ENCODE peak calls at places on chromosomes 16 and 17, in six cellular contexts. F is HCT116; A is thoracic aorta; Q is heart right ventricle; M is CD4-positive, alpha-beta memory T cell; P is A549. N is an unnamed sample. For H3K9me3, the result is how much of the 10 kb centered on the place peaks cover.

GRCh38 chr16:85220125-85220839 is 108.0 kb upstream of the CIBAR2 start:
- DNase-seq in A (no peak), F (no peak), P (no peak), M (no peak), Q (peak), N (no peak)

GRCh38 chr17:72185571-72185970 is 64.8 kb downstream of the SOX9 start:
- DNase-seq in P (no peak), M (no peak), F (no peak), A (no peak), Q (peak), N (no peak)

GRCh38 chr17:45147581-45148182 is 593 bp upstream of the HEXIM1 start:
- DNase-seq in A (no peak), M (peak), P (peak), Q (peak), F (peak), N (peak)

GRCh38 chr16:81780350-81780749 is 1.3 kb downstream of the PLCG2 start:
- DNase-seq in F (no peak), P (no peak), Q (no peak), M (no peak), A (no peak), N (no peak)

GRCh38 chr17:58265902-58266875 is 14.5 kb downstream of the MPO start:
- DNase-seq in F (no peak), P (no peak), A (no peak), M (no peak), Q (no peak), N (no peak)

GRCh38 chr17:79028496-79029326 is 4.7 kb downstream of the C1QTNF1 start:
- DNase-seq in F (no peak), P (no peak), A (no peak), Q (no peak), M (no peak), N (no peak)

GRCh38 chr16:2974319-2975056 is 5.3 kb downstream of the PAQR4 start:
- DNase-seq in P (no peak), Q (no peak), F (no peak), A (no peak), M (no peak), N (no peak)

GRCh38 chr16:63684116-63684515 is 1437.7 kb downstream of the CDH11 start:
- DNase-seq in Q (no peak), F (no peak), A (no peak), M (no peak), P (no peak), N (no peak)

GRCh38 chr17:50967795-50968194 is 101.6 kb upstream of the TOB1 start:
- DNase-seq in A (no peak), P (no peak), M (no peak), Q (no peak), F (no peak), N (no peak)

GRCh38 chr16:59330030-59330670 is 596.0 kb upstream of the GOT2 start:
- DNase-seq in M (no peak), A (no peak), P (no peak), Q (no peak), F (no peak), N (no peak)
- H3K9me3 ChIP-seq in M (under half), A (under half), P (under half), Q (under half), F (under half), N (under half)

GRCh38 chr16:35732046-35732810 is 2272.8 kb downstream of the TP53TG3F start:
- DNase-seq in P (no peak), M (no peak), Q (no peak), F (no peak), A (no peak), N (no peak)
- H3K9me3 ChIP-seq in P (under half), M (under half), Q (under half), F (under half), A (under half), N (under half)

GRCh38 chr17:53092072-53092471 is 730.7 kb upstream of the KIF2B start:
- DNase-seq in M (no peak), F (no peak), Q (no peak), A (no peak), P (no peak), N (no peak)

GRCh38 chr17:53093386-53093785 is 729.3 kb upstream of the KIF2B start:
- DNase-seq in P (no peak), A (no peak), M (no peak), Q (no peak), F (no peak), N (no peak)

GRCh38 chr17:53088501-53088900 is 734.2 kb upstream of the KIF2B start:
- DNase-seq in F (no peak), Q (no peak), A (no peak), P (no peak), M (no peak), N (no peak)

GRCh38 chr17:53090770-53091169 is 732.0 kb upstream of the KIF2B start:
- DNase-seq in A (no peak), M (no peak), Q (no peak), P (no peak), F (no peak), N (no peak)
- H3K9me3 ChIP-seq in A (under half), M (under half), Q (under half), P (under half), F (under half), N (under half)

GRCh38 chr16:35447010-35447558 is 1987.7 kb downstream of the TP53TG3F start:
- DNase-seq in M (no peak), F (no peak), Q (no peak), P (no peak), A (no peak), N (no peak)

GRCh38 chr16:35452471-35452870 is 1993.1 kb downstream of the TP53TG3F start:
- DNase-seq in P (no peak), M (no peak), A (no peak), Q (no peak), F (no peak), N (no peak)

GRCh38 chr16:35449663-35450062 is 1990.3 kb downstream of the TP53TG3F start:
- DNase-seq in A (no peak), Q (no peak), F (no peak), M (no peak), P (no peak), N (no peak)

GRCh38 chr16:35450648-35451047 is 1991.2 kb downstream of the TP53TG3F start:
- DNase-seq in M (no peak), A (no peak), P (no peak), F (no peak), Q (no peak), N (no peak)
- H3K9me3 ChIP-seq in M (under half), A (under half), P (under half), F (under half), Q (half or more), N (under half)

GRCh38 chr17:21297026-21297520 is 12.6 kb downstream of the MAP2K3 start:
- DNase-seq in Q (no peak), A (no peak), M (no peak), F (no peak), P (no peak), N (no peak)

GRCh38 chr17:21297597-21297996 is 13.1 kb downstream of the MAP2K3 start:
- DNase-seq in F (no peak), P (no peak), A (no peak), M (no peak), Q (no peak), N (no peak)

GRCh38 chr17:21299981-21300600 is 15.6 kb downstream of the MAP2K3 start:
- DNase-seq in A (no peak), F (no peak), Q (no peak), M (no peak), P (no peak), N (no peak)

GRCh38 chr17:21298983-21299519 is 14.5 kb downstream of the MAP2K3 start:
- DNase-seq in M (no peak), F (no peak), P (no peak), A (no peak), Q (no peak), N (no peak)

DNA sequence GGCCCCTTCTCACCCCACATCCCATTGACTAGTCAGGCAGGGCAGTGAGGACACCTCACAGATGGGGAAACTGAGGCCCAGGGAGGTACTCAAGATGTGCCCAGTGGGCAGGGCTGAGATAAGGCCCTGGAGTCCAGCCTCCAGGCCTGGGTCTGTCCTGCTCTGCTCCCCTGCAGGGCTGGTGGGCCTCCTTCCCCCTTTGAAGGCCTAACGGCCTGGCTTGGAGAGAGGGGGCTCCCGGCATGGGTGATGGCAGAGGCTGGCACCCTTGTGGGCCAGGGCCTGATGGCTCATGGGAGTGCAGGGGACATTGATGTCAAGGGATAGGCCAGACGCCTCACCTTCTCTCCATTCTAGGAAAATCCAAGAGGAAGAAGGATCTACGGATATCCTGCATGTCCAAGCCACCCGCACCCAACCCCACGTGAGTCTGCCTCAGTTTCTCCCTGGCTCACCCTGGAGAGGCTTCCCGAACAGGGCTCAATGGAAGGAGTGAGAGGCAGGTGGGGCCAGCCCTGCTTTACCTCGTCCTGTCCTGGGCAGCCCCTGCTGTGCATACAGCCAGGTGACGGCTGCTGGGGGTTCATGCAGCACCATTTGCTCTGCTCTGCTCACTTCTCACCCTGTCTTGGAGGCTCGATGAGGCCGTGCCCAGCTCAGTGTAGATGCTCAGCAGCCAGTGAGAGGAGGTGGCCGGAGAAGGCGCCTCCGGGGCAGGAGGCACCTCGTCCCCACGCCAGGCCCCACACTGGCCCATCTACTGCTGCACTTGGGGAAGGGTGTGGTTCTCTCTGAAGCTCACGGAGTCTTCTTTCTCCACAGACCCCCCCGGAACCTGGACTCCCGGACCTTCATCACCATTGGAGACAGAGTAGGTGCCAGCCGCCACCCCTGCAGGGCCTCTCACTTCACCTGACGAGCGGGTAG is 13.8 kb downstream of the MAP2K3 start:
- DNase-seq in M (no peak), F (no peak), P (no peak), A (no peak), Q (no peak), N (no peak)
- H3K9me3 ChIP-seq in M (under half), F (under half), P (under half), A (under half), Q (under half), N (under half)

GRCh38 chr16:31745900-31746299 is 127.7 kb upstream of the ZNF267 start:
- DNase-seq in F (no peak), M (no peak), Q (no peak), A (no peak), P (no peak), N (no peak)
- H3K9me3 ChIP-seq in F (under half), M (half or more), Q (half or more), A (half or more), P (half or more), N (under half)

GRCh38 chr16:71449020-71449419 is 7.2 kb upstream of the TLE7 start:
- DNase-seq in P (no peak), M (no peak), F (no peak), Q (no peak), A (no peak), N (no peak)
- H3K9me3 ChIP-seq in P (half or more), M (under half), F (under half), Q (half or more), A (half or more), N (under half)

GRCh38 chr17:76725580-76726230 is 701 bp downstream of the JMJD6 start:
- DNase-seq in M (peak), A (peak), F (no peak), Q (peak), P (peak), N (peak)
- H3K9me3 ChIP-seq in M (under half), A (under half), F (under half), Q (under half), P (under half), N (under half)

N was measured in T-helper 17 cell.